ENCODE peak calls at places on chromosomes 12 and 14, in eight cellular contexts. V is mammary epithelial cell, L is keratinocyte, P is A549, U is GM23338, D is K562, H is HCT116, R is IMR-90. E is an unnamed sample.
A peak's percentile ranks its signal among the peaks of the same experiment; 100 is the strongest.

GRCh38 chr14:57293851-57294837 is 25.4 kb downstream of the AP5M1 start:
- DNase-seq in V (no peak), L (no peak), P (no peak), U (peak; percentile 38), D (no peak), H (no peak), R (peak; percentile 35), E (no peak)

GRCh38 chr12:127381043-127381668 is 885.8 kb upstream of the TMEM132C start:
- DNase-seq in V (peak; percentile 21), L (no peak), P (peak; percentile 30), U (peak; percentile 79), D (peak; percentile 81), H (peak; percentile 21), R (no peak), E (peak; percentile 95)

GRCh38 chr12:132288516-132289188 is 40.7 kb downstream of the GALNT9 start:
- DNase-seq in V (no peak), L (no peak), P (no peak), U (no peak), D (no peak), H (no peak), R (no peak), E (no peak)

GRCh38 chr12:132327351-132328171 is 1.8 kb downstream of the GALNT9 start:
- DNase-seq in V (peak; percentile 69), L (no peak), P (peak; percentile 42), U (no peak), D (no peak), H (no peak), R (peak; percentile 82), E (peak; percentile 100)

GRCh38 chr12:132724506-132725220 is 14.0 kb downstream of the PGAM5 start:
- DNase-seq in V (no peak), L (no peak), P (no peak), U (no peak), D (no peak), H (no peak), R (no peak), E (peak; percentile 61)

GRCh38 chr12:3704512-3705348 is 48.2 kb downstream of the CRACR2A start:
- DNase-seq in V (no peak), L (no peak), P (no peak), U (no peak), D (no peak), H (no peak), R (peak; percentile 10), E (peak; percentile 75)

GRCh38 chr12:29103539-29103974 is 45.5 kb upstream of the FAR2 start:
- DNase-seq in V (no peak), L (no peak), P (no peak), U (no peak), D (no peak), H (no peak), R (no peak), E (no peak)

GRCh38 chr12:126389215-126389841 is 1324.1 kb downstream of the AACS start:
- DNase-seq in V (no peak), L (no peak), P (no peak), U (no peak), D (no peak), H (no peak), R (no peak), E (no peak)

GRCh38 chr12:89786177-89786810 is 77.7 kb upstream of the ATP2B1 start:
- DNase-seq in V (no peak), L (no peak), P (no peak), U (no peak), D (no peak), H (no peak), R (no peak), E (no peak)

GRCh38 chr12:1993871-1994371 is 10.3 kb downstream of the DCP1B start:
- DNase-seq in V (no peak), L (no peak), P (no peak), U (no peak), D (no peak), H (no peak), R (peak; percentile 95), E (peak; percentile 11)

GRCh38 chr12:116818948-116819832 is 62.1 kb downstream of the HRK start:
- DNase-seq in V (peak; percentile 90), L (peak; percentile 36), P (peak; percentile 89), U (peak; percentile 86), D (peak; percentile 98), H (peak; percentile 76), R (peak; percentile 92), E (peak; percentile 100)

GRCh38 chr14:64745511-64746041 is 41.4 kb downstream of the PLEKHG3 start:
- DNase-seq in V (no peak), L (no peak), P (no peak), U (peak; percentile 52), D (no peak), H (no peak), R (peak; percentile 43), E (peak; percentile 95)

GRCh38 chr14:58637391-58638230 is at the start of gene DACT1:
- DNase-seq in V (no peak), L (no peak), P (peak; percentile 16), U (peak; percentile 93), D (peak; percentile 31), H (no peak), R (peak; percentile 79), E (peak; percentile 91)

GRCh38 chr12:68189766-68190700 is 30.5 kb upstream of the IFNG start:
- DNase-seq in V (peak; percentile 78), L (no peak), P (no peak), U (no peak), D (no peak), H (peak; percentile 13), R (peak; percentile 8), E (peak; percentile 78)

GRCh38 chr14:100536721-100537700 is 50.2 kb downstream of the BEGAIN start:
- DNase-seq in V (no peak), L (no peak), P (no peak), U (no peak), D (no peak), H (no peak), R (no peak), E (peak; percentile 87)

GRCh38 chr14:23831591-23831990 is 122.0 kb upstream of the DHRS4 start:
- DNase-seq in V (no peak), L (no peak), P (no peak), U (no peak), D (no peak), H (no peak), R (no peak), E (no peak)

GRCh38 chr12:50524621-50525020 is 19.8 kb downstream of the DIP2B start:
- DNase-seq in V (no peak), L (no peak), P (no peak), U (no peak), D (no peak), H (no peak), R (no peak), E (no peak)

GRCh38 chr12:47534695-47535094 is 171.1 kb downstream of the RPAP3 start:
- DNase-seq in V (peak; percentile 20), L (no peak), P (no peak), U (no peak), D (no peak), H (no peak), R (peak; percentile 32), E (no peak)

GRCh38 chr14:39266589-39266870 is 32.8 kb downstream of the MIA2 start:
- DNase-seq in V (no peak), L (no peak), P (no peak), U (no peak), D (peak; percentile 52), H (no peak), R (peak; percentile 34), E (peak; percentile 86)

GRCh38 chr14:88258026-88258425 is 65.0 kb downstream of the KCNK10 start:
- DNase-seq in V (peak; percentile 23), L (peak; percentile 38), P (no peak), U (no peak), D (no peak), H (no peak), R (no peak), E (no peak)

DNA sequence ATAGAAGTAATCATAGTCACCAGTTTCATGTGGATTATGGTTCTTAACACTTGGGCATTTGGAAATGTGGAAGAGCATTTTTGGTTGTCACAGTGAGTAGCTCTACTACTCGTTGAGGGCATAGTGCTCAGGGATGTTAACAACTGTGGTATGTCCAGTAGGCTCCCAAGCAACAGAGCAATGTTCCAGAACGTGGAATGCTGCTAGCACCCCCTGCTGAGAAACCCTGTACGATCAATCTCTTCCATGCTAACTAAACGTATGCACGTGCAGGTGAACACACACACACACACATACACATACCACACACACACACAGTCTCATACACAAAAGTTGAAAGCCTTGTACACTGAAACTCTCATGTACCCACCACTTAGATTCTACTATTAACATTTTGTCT is 16.6 kb upstream of the GNPTAB start:
- DNase-seq in V (no peak), L (no peak), P (no peak), U (no peak), D (no peak), H (no peak), R (no peak), E (no peak)
- TF ChIP-seq CTCF in V (no peak), L (peak; percentile 6), P (no peak), U (no peak), D (no peak), H (no peak), R (no peak), E (no peak)

GRCh38 chr12:75815756-75816155 is 215.8 kb downstream of the PHLDA1 start:
- DNase-seq in V (no peak), L (no peak), P (no peak), U (no peak), D (no peak), H (no peak), R (peak; percentile 62), E (no peak)
- H3K4me2 ChIP-seq in V (no peak overlapping the region), L (no peak overlapping the region), P (no peak overlapping the region), U (no peak overlapping the region), D (no peak overlapping the region), H (no peak overlapping the region), R (peak overlapping the region; percentile 9), E (peak overlapping the region; percentile 14)

GRCh38 chr12:96623155-96623554 is 133.8 kb downstream of the CFAP54 start:
- DNase-seq in V (no peak), L (no peak), P (no peak), U (no peak), D (no peak), H (no peak), R (no peak), E (no peak)

DNA sequence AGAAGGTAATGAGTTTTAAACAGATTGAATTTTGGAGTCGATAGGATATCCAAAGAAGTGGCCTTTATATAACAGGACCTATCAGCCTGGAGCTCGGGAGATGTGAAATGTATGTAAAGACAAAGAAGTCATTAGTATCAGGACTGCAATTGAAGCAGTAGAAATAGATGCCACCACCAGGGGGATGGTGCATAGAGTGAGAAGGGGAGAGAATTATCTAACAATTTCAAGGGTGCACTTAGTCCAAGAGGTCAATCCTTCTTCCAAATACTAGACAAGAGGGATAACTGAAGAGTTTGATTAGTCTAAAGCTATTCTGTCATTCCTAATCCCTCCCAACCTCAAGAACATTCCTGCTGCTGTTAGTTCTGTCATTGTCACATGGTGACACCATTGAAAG is 127.8 kb downstream of the CFAP54 start:
- DNase-seq in V (no peak), L (no peak), P (no peak), U (peak; percentile 47), D (peak; percentile 8), H (no peak), R (no peak), E (no peak)
- TF ChIP-seq CTCF in V (no peak), L (no peak), P (no peak), U (peak; percentile 40), D (no peak), H (no peak), R (no peak), E (peak; percentile 17)

GRCh38 chr14:61461808-61462275 is 140.5 kb downstream of the PRKCH start:
- DNase-seq in V (peak; percentile 63), L (no peak), P (peak; percentile 73), U (peak; percentile 80), D (peak; percentile 43), H (peak; percentile 34), R (peak; percentile 77), E (peak; percentile 88)
- H3K4me2 ChIP-seq in V (peak overlapping the region; percentile 3), L (peak overlapping the region; percentile 9), P (peak overlapping the region; percentile 64), U (no peak overlapping the region), D (no peak overlapping the region), H (peak overlapping the region; percentile 24), R (no peak overlapping the region), E (peak overlapping the region; percentile 71)